ENCODE peak calls at places on chromosome 7, in seven cellular contexts. F, N, H, Y, S, K and W are unnamed samples.

GRCh38 chr7:125651823-125652528 is 722.4 kb upstream of the POT1 start:
- DNase-seq in F (no peak), N (no peak), H (no peak), Y (no peak), S (no peak), K (no peak), W (no peak)

GRCh38 chr7:94250124-94250523 is 144.6 kb upstream of the COL1A2 start:
- DNase-seq in F (no peak), N (no peak), H (no peak), Y (no peak), S (no peak), K (peak; percentile 94), W (no peak)

GRCh38 chr7:83442911-83443310 is 206.0 kb downstream of the SEMA3E start:
- DNase-seq in F (no peak), N (no peak), H (no peak), Y (no peak), S (no peak), K (no peak), W (no peak)

GRCh38 chr7:159094919-159095915 is 49.5 kb downstream of the VIPR2 start:
- DNase-seq in F (no peak), N (peak; percentile 42), H (no peak), Y (no peak), S (no peak), K (no peak), W (no peak)

GRCh38 chr7:74023037-74023436 is 4.9 kb upstream of the ELN start:
- DNase-seq in F (peak; percentile 67), N (peak; percentile 70), H (no peak), Y (no peak), S (peak; percentile 15), K (no peak), W (peak; percentile 92)

GRCh38 chr7:51569581-51569980 is 253.0 kb upstream of the COBL start:
- DNase-seq in F (no peak), N (no peak), H (no peak), Y (no peak), S (no peak), K (peak; percentile 94), W (no peak)

GRCh38 chr7:117834983-117835664 is 38.1 kb downstream of the CTTNBP2 start:
- DNase-seq in F (no peak), N (no peak), H (no peak), Y (no peak), S (no peak), K (no peak), W (no peak)

GRCh38 chr7:82158327-82158726 is 285.2 kb downstream of the CACNA2D1 start:
- DNase-seq in F (no peak), N (no peak), H (no peak), Y (no peak), S (no peak), K (no peak), W (no peak)

GRCh38 chr7:121005996-121006565 is 17.6 kb downstream of the CPED1 start:
- DNase-seq in F (no peak), N (no peak), H (no peak), Y (no peak), S (no peak), K (no peak), W (no peak)

GRCh38 chr7:33237034-33237433 is 107.7 kb downstream of the BBS9 start:
- DNase-seq in F (no peak), N (no peak), H (no peak), Y (no peak), S (no peak), K (no peak), W (no peak)

GRCh38 chr7:32588657-32589056 is 93.4 kb downstream of the AVL9 start:
- DNase-seq in F (peak; percentile 83), N (no peak), H (no peak), Y (no peak), S (no peak), K (no peak), W (peak; percentile 62)

GRCh38 chr7:42494722-42495121 is 257.7 kb upstream of the GLI3 start:
- DNase-seq in F (no peak), N (peak; percentile 42), H (no peak), Y (no peak), S (no peak), K (no peak), W (no peak)

GRCh38 chr7:36820527-36821170 is 96.4 kb upstream of the AOAH start:
- DNase-seq in F (no peak), N (no peak), H (no peak), Y (no peak), S (no peak), K (no peak), W (no peak)

GRCh38 chr7:22663721-22664120 is 63.3 kb upstream of the IL6 start:
- DNase-seq in F (no peak), N (no peak), H (no peak), Y (no peak), S (no peak), K (no peak), W (no peak)

GRCh38 chr7:50262916-50263690 is 41.4 kb upstream of the IKZF1 start:
- DNase-seq in F (no peak), N (no peak), H (no peak), Y (no peak), S (no peak), K (no peak), W (no peak)

GRCh38 chr7:93402944-93403343 is 170.8 kb downstream of the VPS50 start:
- DNase-seq in F (no peak), N (no peak), H (no peak), Y (no peak), S (no peak), K (no peak), W (no peak)

GRCh38 chr7:81919494-81919893 is 149.6 kb upstream of the HGF start:
- DNase-seq in F (no peak), N (no peak), H (no peak), Y (no peak), S (no peak), K (no peak), W (no peak)

GRCh38 chr7:116679495-116679894 is 7.5 kb downstream of the MET start:
- DNase-seq in F (no peak), N (no peak), H (no peak), Y (no peak), S (no peak), K (no peak), W (no peak)

GRCh38 chr7:132381742-132382472 is 194.4 kb downstream of the PLXNA4 start:
- DNase-seq in F (no peak), N (no peak), H (no peak), Y (no peak), S (no peak), K (no peak), W (no peak)

GRCh38 chr7:143172354-143172753 is 10.9 kb upstream of the TAS2R39 start:
- DNase-seq in F (no peak), N (peak; percentile 50), H (no peak), Y (no peak), S (no peak), K (no peak), W (no peak)

GRCh38 chr7:30450123-30450982 is 28.2 kb downstream of the NOD1 start:
- DNase-seq in F (no peak), N (no peak), H (no peak), Y (no peak), S (no peak), K (no peak), W (no peak)

GRCh38 chr7:102306916-102307677 is 20.4 kb downstream of the SH2B2 start:
- DNase-seq in F (peak; percentile 33), N (peak; percentile 69), H (peak; percentile 45), Y (no peak), S (peak; percentile 28), K (peak; percentile 65), W (peak; percentile 70)

GRCh38 chr7:48250441-48250951 is 79.2 kb downstream of the ABCA13 start:
- DNase-seq in F (no peak), N (no peak), H (no peak), Y (no peak), S (no peak), K (no peak), W (peak; percentile 29)

GRCh38 chr7:7595451-7595850 is 28.8 kb downstream of the MIOS start:
- DNase-seq in F (no peak), N (no peak), H (no peak), Y (no peak), S (no peak), K (no peak), W (peak; percentile 11)

GRCh38 chr7:16205481-16205880 is 215.9 kb downstream of the CRPPA start:
- DNase-seq in F (no peak), N (no peak), H (no peak), Y (no peak), S (no peak), K (peak; percentile 7), W (no peak)

GRCh38 chr7:116630357-116630756 is 41.6 kb upstream of the MET start:
- DNase-seq in F (no peak), N (no peak), H (no peak), Y (no peak), S (no peak), K (no peak), W (no peak)